ENCODE peak calls at places on chromosome 10, in nine cellular contexts. One of them, this sample, is unnamed.

GRCh38 chr10:5685764-5686240 is 1.2 kb downstream of the TASOR2 start:
- DNase-seq in caudate nucleus: no peak
- DNase-seq in CD8-positive, alpha-beta memory T cell: no peak
- DNase-seq in psoas muscle: no peak
- DNase-seq in left ventricle myocardium inferior: no peak
- DNase-seq in mesendoderm: no peak
- DNase-seq in esophagus muscularis mucosa: no peak
- DNase-seq in pancreas: no peak
- DNase-seq in cardiac muscle cell: peak
- DNase-seq in this sample: no peak

GRCh38 chr10:119701861-119702260 is 24.0 kb upstream of the INPP5F start:
- DNase-seq in caudate nucleus: no peak
- DNase-seq in CD8-positive, alpha-beta memory T cell: no peak
- DNase-seq in psoas muscle: no peak
- DNase-seq in left ventricle myocardium inferior: no peak
- DNase-seq in mesendoderm: no peak
- DNase-seq in esophagus muscularis mucosa: no peak
- DNase-seq in pancreas: no peak
- DNase-seq in cardiac muscle cell: no peak
- DNase-seq in this sample: no peak

GRCh38 chr10:118704711-118705110 is 50.1 kb downstream of the CACUL1 start:
- DNase-seq in caudate nucleus: no peak
- DNase-seq in CD8-positive, alpha-beta memory T cell: no peak
- DNase-seq in psoas muscle: no peak
- DNase-seq in left ventricle myocardium inferior: no peak
- DNase-seq in mesendoderm: no peak
- DNase-seq in esophagus muscularis mucosa: no peak
- DNase-seq in pancreas: no peak
- DNase-seq in cardiac muscle cell: no peak
- DNase-seq in this sample: no peak

GRCh38 chr10:4820804-4821401 is 5.1 kb upstream of the AKR1E2 start:
- DNase-seq in caudate nucleus: no peak
- DNase-seq in CD8-positive, alpha-beta memory T cell: no peak
- DNase-seq in psoas muscle: no peak
- DNase-seq in left ventricle myocardium inferior: no peak
- DNase-seq in mesendoderm: no peak
- DNase-seq in esophagus muscularis mucosa: peak
- DNase-seq in pancreas: no peak
- DNase-seq in cardiac muscle cell: no peak
- DNase-seq in this sample: no peak

GRCh38 chr10:113027574-113028392 is 77.7 kb downstream of the TCF7L2 start:
- DNase-seq in caudate nucleus: no peak
- DNase-seq in CD8-positive, alpha-beta memory T cell: no peak
- DNase-seq in psoas muscle: no peak
- DNase-seq in left ventricle myocardium inferior: no peak
- DNase-seq in mesendoderm: peak
- DNase-seq in esophagus muscularis mucosa: no peak
- DNase-seq in pancreas: no peak
- DNase-seq in cardiac muscle cell: no peak
- DNase-seq in this sample: no peak

GRCh38 chr10:17009228-17009700 is 120.3 kb downstream of the CUBN start:
- DNase-seq in caudate nucleus: no peak
- DNase-seq in CD8-positive, alpha-beta memory T cell: no peak
- DNase-seq in psoas muscle: no peak
- DNase-seq in left ventricle myocardium inferior: no peak
- DNase-seq in mesendoderm: no peak
- DNase-seq in esophagus muscularis mucosa: peak
- DNase-seq in pancreas: no peak
- DNase-seq in cardiac muscle cell: no peak
- DNase-seq in this sample: no peak

GRCh38 chr10:103828587-103829186 is 26.7 kb downstream of the SH3PXD2A start:
- DNase-seq in caudate nucleus: no peak
- DNase-seq in CD8-positive, alpha-beta memory T cell: no peak
- DNase-seq in psoas muscle: no peak
- DNase-seq in left ventricle myocardium inferior: no peak
- DNase-seq in mesendoderm: no peak
- DNase-seq in esophagus muscularis mucosa: no peak
- DNase-seq in pancreas: no peak
- DNase-seq in cardiac muscle cell: no peak
- DNase-seq in this sample: no peak

GRCh38 chr10:49634053-49634660 is 20.3 kb downstream of the CHAT start:
- DNase-seq in caudate nucleus: no peak
- DNase-seq in CD8-positive, alpha-beta memory T cell: no peak
- DNase-seq in psoas muscle: no peak
- DNase-seq in left ventricle myocardium inferior: no peak
- DNase-seq in mesendoderm: no peak
- DNase-seq in esophagus muscularis mucosa: no peak
- DNase-seq in pancreas: no peak
- DNase-seq in cardiac muscle cell: no peak
- DNase-seq in this sample: peak

GRCh38 chr10:70493660-70494234 is 15.2 kb downstream of the PALD1 start:
- DNase-seq in caudate nucleus: no peak
- DNase-seq in CD8-positive, alpha-beta memory T cell: no peak
- DNase-seq in psoas muscle: peak
- DNase-seq in left ventricle myocardium inferior: no peak
- DNase-seq in mesendoderm: peak
- DNase-seq in esophagus muscularis mucosa: no peak
- DNase-seq in pancreas: no peak
- DNase-seq in cardiac muscle cell: peak
- DNase-seq in this sample: no peak

GRCh38 chr10:70494966-70495365 is 16.4 kb downstream of the PALD1 start:
- DNase-seq in caudate nucleus: peak
- DNase-seq in CD8-positive, alpha-beta memory T cell: no peak
- DNase-seq in psoas muscle: no peak
- DNase-seq in left ventricle myocardium inferior: no peak
- DNase-seq in mesendoderm: no peak
- DNase-seq in esophagus muscularis mucosa: no peak
- DNase-seq in pancreas: no peak
- DNase-seq in cardiac muscle cell: no peak
- DNase-seq in this sample: peak

GRCh38 chr10:70494536-70494935 is 16.0 kb downstream of the PALD1 start:
- DNase-seq in caudate nucleus: no peak
- DNase-seq in CD8-positive, alpha-beta memory T cell: no peak
- DNase-seq in psoas muscle: no peak
- DNase-seq in left ventricle myocardium inferior: no peak
- DNase-seq in mesendoderm: no peak
- DNase-seq in esophagus muscularis mucosa: no peak
- DNase-seq in pancreas: no peak
- DNase-seq in cardiac muscle cell: no peak
- DNase-seq in this sample: peak

GRCh38 chr10:70491614-70492013 is 13.0 kb downstream of the PALD1 start:
- DNase-seq in caudate nucleus: no peak
- DNase-seq in CD8-positive, alpha-beta memory T cell: no peak
- DNase-seq in psoas muscle: no peak
- DNase-seq in left ventricle myocardium inferior: no peak
- DNase-seq in mesendoderm: no peak
- DNase-seq in esophagus muscularis mucosa: no peak
- DNase-seq in pancreas: no peak
- DNase-seq in cardiac muscle cell: no peak
- DNase-seq in this sample: no peak

DNA sequence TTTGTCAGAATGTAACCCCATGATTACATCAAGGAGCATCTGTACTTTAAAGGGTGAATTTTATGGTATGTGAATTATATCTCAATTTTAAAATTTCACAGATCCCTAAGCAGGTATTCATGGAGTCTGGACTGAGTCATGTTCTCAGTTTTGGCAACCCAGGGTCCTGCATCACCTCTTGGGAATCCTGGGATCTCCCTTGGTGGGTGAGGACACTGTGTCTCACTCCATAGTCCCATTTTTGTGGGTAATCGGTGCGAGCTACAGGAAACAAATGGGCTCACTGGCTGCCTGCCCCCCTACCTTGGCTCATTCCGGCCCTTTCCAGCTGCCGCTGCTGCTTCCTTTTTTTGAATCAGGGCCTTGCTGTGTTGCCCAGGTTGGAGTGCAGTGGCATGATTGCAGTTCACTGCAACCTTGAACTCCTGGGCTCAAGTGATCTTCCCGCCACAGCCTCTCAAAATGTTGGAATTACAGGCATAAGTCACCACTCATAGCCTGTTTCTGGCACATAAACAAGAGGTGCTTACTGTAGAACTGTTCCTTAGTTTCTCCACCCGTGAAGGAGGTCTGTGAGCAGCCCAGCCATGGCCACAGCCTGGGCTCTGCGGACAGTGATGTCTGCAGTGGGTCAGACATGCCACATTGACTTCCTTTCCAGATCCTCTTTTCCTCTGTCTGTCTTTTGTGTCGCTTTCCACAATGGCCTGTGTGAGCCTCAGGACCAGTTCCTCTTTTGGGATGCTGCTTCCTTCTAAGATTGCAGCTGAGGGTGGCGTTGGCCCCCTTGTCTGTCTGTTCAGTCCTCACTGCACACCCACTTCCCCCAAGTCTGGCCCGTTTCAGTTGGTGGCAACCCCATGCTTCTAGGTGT is 14.5 kb downstream of the PALD1 start:
- DNase-seq in caudate nucleus: peak
- DNase-seq in CD8-positive, alpha-beta memory T cell: no peak
- DNase-seq in psoas muscle: no peak
- DNase-seq in left ventricle myocardium inferior: no peak
- DNase-seq in mesendoderm: no peak
- DNase-seq in esophagus muscularis mucosa: no peak
- DNase-seq in pancreas: no peak
- DNase-seq in cardiac muscle cell: no peak
- DNase-seq in this sample: peak
- H3K27ac ChIP-seq in caudate nucleus: peak
- H3K27ac ChIP-seq in CD8-positive, alpha-beta memory T cell: no peak
- H3K27ac ChIP-seq in psoas muscle: no peak
- H3K27ac ChIP-seq in left ventricle myocardium inferior: peak
- H3K27ac ChIP-seq in mesendoderm: no peak
- H3K27ac ChIP-seq in esophagus muscularis mucosa: no peak
- H3K27ac ChIP-seq in pancreas: no peak
- H3K27ac ChIP-seq in cardiac muscle cell: no peak
- H3K27ac ChIP-seq in this sample: peak

GRCh38 chr10:80485410-80486135 is 31.5 kb downstream of the TSPAN14 start:
- DNase-seq in caudate nucleus: no peak
- DNase-seq in CD8-positive, alpha-beta memory T cell: no peak
- DNase-seq in psoas muscle: no peak
- DNase-seq in left ventricle myocardium inferior: no peak
- DNase-seq in mesendoderm: no peak
- DNase-seq in esophagus muscularis mucosa: no peak
- DNase-seq in pancreas: no peak
- DNase-seq in cardiac muscle cell: no peak
- DNase-seq in this sample: no peak

GRCh38 chr10:80487422-80487785 is 33.3 kb downstream of the TSPAN14 start:
- DNase-seq in caudate nucleus: no peak
- DNase-seq in CD8-positive, alpha-beta memory T cell: no peak
- DNase-seq in psoas muscle: no peak
- DNase-seq in left ventricle myocardium inferior: no peak
- DNase-seq in mesendoderm: no peak
- DNase-seq in esophagus muscularis mucosa: no peak
- DNase-seq in pancreas: no peak
- DNase-seq in cardiac muscle cell: no peak
- DNase-seq in this sample: no peak

GRCh38 chr10:80484677-80485409 is 30.7 kb downstream of the TSPAN14 start:
- DNase-seq in caudate nucleus: no peak
- DNase-seq in CD8-positive, alpha-beta memory T cell: no peak
- DNase-seq in psoas muscle: no peak
- DNase-seq in left ventricle myocardium inferior: no peak
- DNase-seq in mesendoderm: no peak
- DNase-seq in esophagus muscularis mucosa: no peak
- DNase-seq in pancreas: no peak
- DNase-seq in cardiac muscle cell: no peak
- DNase-seq in this sample: no peak

GRCh38 chr10:80486785-80487421 is 32.8 kb downstream of the TSPAN14 start:
- DNase-seq in caudate nucleus: no peak
- DNase-seq in CD8-positive, alpha-beta memory T cell: no peak
- DNase-seq in psoas muscle: no peak
- DNase-seq in left ventricle myocardium inferior: no peak
- DNase-seq in mesendoderm: no peak
- DNase-seq in esophagus muscularis mucosa: no peak
- DNase-seq in pancreas: no peak
- DNase-seq in cardiac muscle cell: no peak
- DNase-seq in this sample: no peak

DNA sequence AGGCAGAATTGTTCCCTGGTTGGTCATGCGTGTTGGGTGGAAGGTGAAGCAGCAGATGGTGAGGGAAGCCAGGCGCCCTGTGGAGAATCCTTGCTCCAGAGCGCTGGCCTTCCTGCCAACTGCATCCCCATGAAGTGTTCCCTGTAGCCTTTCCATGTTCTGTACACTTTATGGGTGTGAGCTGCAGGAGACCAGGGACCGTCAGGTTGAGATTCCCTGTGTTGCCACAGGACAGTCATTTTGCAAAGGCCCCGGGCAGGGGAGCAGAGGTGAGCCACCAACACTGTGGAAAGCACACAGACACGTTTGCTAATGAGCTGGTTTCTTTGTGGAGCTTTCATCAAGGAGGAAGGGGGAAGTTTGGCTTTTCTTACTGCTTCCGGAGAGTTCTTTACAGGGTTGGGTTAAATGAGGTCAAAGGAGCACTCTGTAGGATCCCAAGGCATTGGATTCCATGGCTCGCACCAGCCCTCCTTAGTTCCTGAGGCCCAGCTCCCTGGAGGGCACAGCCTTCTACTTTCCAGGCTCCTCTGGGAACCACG is 32.1 kb downstream of the TSPAN14 start:
- DNase-seq in caudate nucleus: no peak
- DNase-seq in CD8-positive, alpha-beta memory T cell: no peak
- DNase-seq in psoas muscle: no peak
- DNase-seq in left ventricle myocardium inferior: no peak
- DNase-seq in mesendoderm: no peak
- DNase-seq in esophagus muscularis mucosa: no peak
- DNase-seq in pancreas: no peak
- DNase-seq in cardiac muscle cell: no peak
- DNase-seq in this sample: no peak
- H3K27ac ChIP-seq in caudate nucleus: no peak
- H3K27ac ChIP-seq in CD8-positive, alpha-beta memory T cell: no peak
- H3K27ac ChIP-seq in psoas muscle: no peak
- H3K27ac ChIP-seq in left ventricle myocardium inferior: peak
- H3K27ac ChIP-seq in mesendoderm: no peak
- H3K27ac ChIP-seq in esophagus muscularis mucosa: no peak
- H3K27ac ChIP-seq in pancreas: peak
- H3K27ac ChIP-seq in cardiac muscle cell: no peak
- H3K27ac ChIP-seq in this sample: peak

DNA sequence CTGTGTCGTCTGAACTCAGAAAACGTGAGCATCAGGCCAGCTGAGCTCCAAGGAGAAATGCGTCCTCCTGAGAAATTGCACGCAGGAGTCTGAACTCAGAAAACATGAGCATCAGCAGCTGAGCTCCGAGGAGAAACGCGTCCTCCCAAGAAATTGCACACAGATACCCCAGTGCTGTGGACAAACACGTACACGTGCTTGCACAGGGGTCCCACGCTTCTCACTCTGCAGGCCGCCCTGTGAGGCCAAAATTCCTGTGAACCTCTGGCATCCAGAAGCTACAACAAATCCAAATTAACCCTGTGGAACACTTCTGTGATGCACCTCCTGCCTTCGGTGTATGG is 133.8 kb downstream of the WDR37 start:
- DNase-seq in caudate nucleus: no peak
- DNase-seq in CD8-positive, alpha-beta memory T cell: no peak
- DNase-seq in psoas muscle: no peak
- DNase-seq in left ventricle myocardium inferior: no peak
- DNase-seq in mesendoderm: no peak
- DNase-seq in esophagus muscularis mucosa: no peak
- DNase-seq in pancreas: peak
- DNase-seq in cardiac muscle cell: no peak
- DNase-seq in this sample: peak
- H3K27ac ChIP-seq in caudate nucleus: peak
- H3K27ac ChIP-seq in CD8-positive, alpha-beta memory T cell: no peak
- H3K27ac ChIP-seq in psoas muscle: no peak
- H3K27ac ChIP-seq in left ventricle myocardium inferior: no peak
- H3K27ac ChIP-seq in mesendoderm: no peak
- H3K27ac ChIP-seq in esophagus muscularis mucosa: no peak
- H3K27ac ChIP-seq in pancreas: no peak
- H3K27ac ChIP-seq in cardiac muscle cell: no peak
- H3K27ac ChIP-seq in this sample: no peak

GRCh38 chr10:78267070-78267469 is 233.4 kb downstream of the RPS24 start:
- DNase-seq in caudate nucleus: no peak
- DNase-seq in CD8-positive, alpha-beta memory T cell: no peak
- DNase-seq in psoas muscle: no peak
- DNase-seq in left ventricle myocardium inferior: no peak
- DNase-seq in mesendoderm: no peak
- DNase-seq in esophagus muscularis mucosa: no peak
- DNase-seq in pancreas: no peak
- DNase-seq in cardiac muscle cell: peak
- DNase-seq in this sample: no peak
- H3K27ac ChIP-seq in caudate nucleus: no peak
- H3K27ac ChIP-seq in CD8-positive, alpha-beta memory T cell: no peak
- H3K27ac ChIP-seq in psoas muscle: no peak
- H3K27ac ChIP-seq in left ventricle myocardium inferior: no peak
- H3K27ac ChIP-seq in mesendoderm: no peak
- H3K27ac ChIP-seq in esophagus muscularis mucosa: peak
- H3K27ac ChIP-seq in pancreas: no peak
- H3K27ac ChIP-seq in cardiac muscle cell: peak
- H3K27ac ChIP-seq in this sample: peak